ENCODE peak calls at places on chromosome 13, in eight cellular contexts. F is activated CD8-positive, alpha-beta T cell treated with anti-CD3 and anti-CD28 coated beads for 36 hours; P is BJ; E is fibroblast of lung; T is brain microvascular endothelial cell; B is body of pancreas; Z is fibroblast of pulmonary artery; O is cardiac muscle cell. I is an unnamed sample.

GRCh38 chr13:110379358-110379757 is 72.3 kb downstream of the COL4A2 start:
- DNase-seq in F (no peak), P (no peak), E (no peak), T (no peak), B (no peak), Z (no peak), O (no peak), I (no peak)

GRCh38 chr13:33639640-33640080 is 178.3 kb upstream of the RFC3 start:
- DNase-seq in F (peak; percentile 78), P (no peak), E (no peak), T (no peak), B (no peak), Z (no peak), O (no peak), I (no peak)

GRCh38 chr13:87498681-87499080 is 172.5 kb upstream of the SLITRK5 start:
- DNase-seq in F (no peak), P (no peak), E (peak; percentile 16), T (no peak), B (no peak), Z (peak; percentile 1), O (no peak), I (no peak)

GRCh38 chr13:30396434-30397075 is 25.7 kb upstream of the UBE2L5 start:
- DNase-seq in F (no peak), P (no peak), E (peak; percentile 50), T (no peak), B (no peak), Z (peak; percentile 49), O (peak; percentile 36), I (no peak)

GRCh38 chr13:30870049-30870884 is 35.8 kb upstream of the MEDAG start:
- DNase-seq in F (peak; percentile 51), P (peak; percentile 95), E (peak; percentile 99), T (peak; percentile 99), B (peak; percentile 35), Z (peak; percentile 99), O (peak; percentile 99), I (peak; percentile 100)

GRCh38 chr13:30708541-30708940 is 26.8 kb upstream of the ALOX5AP start:
- DNase-seq in F (no peak), P (no peak), E (peak; percentile 72), T (peak; percentile 66), B (no peak), Z (peak; percentile 85), O (peak; percentile 79), I (peak; percentile 73)

GRCh38 chr13:100564444-100565223 is 24.0 kb downstream of the GGACT start:
- DNase-seq in F (no peak), P (no peak), E (no peak), T (no peak), B (no peak), Z (no peak), O (no peak), I (no peak)

GRCh38 chr13:98279473-98280175 is 102.6 kb upstream of the RNF113B start:
- DNase-seq in F (peak; percentile 11), P (no peak), E (no peak), T (no peak), B (no peak), Z (no peak), O (no peak), I (no peak)

GRCh38 chr13:77779461-77780272 is 82.2 kb downstream of the SLAIN1 start:
- DNase-seq in F (peak; percentile 61), P (peak; percentile 5), E (peak; percentile 60), T (peak; percentile 33), B (peak; percentile 37), Z (peak; percentile 91), O (peak; percentile 87), I (peak; percentile 83)

GRCh38 chr13:93496985-93497673 is 270.5 kb downstream of the GPC6 start:
- DNase-seq in F (no peak), P (no peak), E (no peak), T (no peak), B (no peak), Z (no peak), O (no peak), I (peak; percentile 71)

GRCh38 chr13:36630181-36630806 is 43.5 kb upstream of the SERTM1 start:
- DNase-seq in F (no peak), P (no peak), E (no peak), T (no peak), B (no peak), Z (no peak), O (no peak), I (no peak)

GRCh38 chr13:36834299-36834698 is 15.3 kb downstream of the RFXAP start:
- DNase-seq in F (no peak), P (no peak), E (peak; percentile 26), T (no peak), B (no peak), Z (no peak), O (no peak), I (no peak)

GRCh38 chr13:40271931-40272775 is 394.3 kb downstream of the FOXO1 start:
- DNase-seq in F (peak; percentile 72), P (peak; percentile 89), E (peak; percentile 93), T (peak; percentile 73), B (peak; percentile 77), Z (peak; percentile 86), O (peak; percentile 88), I (peak; percentile 78)

GRCh38 chr13:21579754-21580316 is 24.1 kb downstream of the MICU2 start:
- DNase-seq in F (no peak), P (no peak), E (peak; percentile 11), T (no peak), B (no peak), Z (no peak), O (no peak), I (no peak)

DNA sequence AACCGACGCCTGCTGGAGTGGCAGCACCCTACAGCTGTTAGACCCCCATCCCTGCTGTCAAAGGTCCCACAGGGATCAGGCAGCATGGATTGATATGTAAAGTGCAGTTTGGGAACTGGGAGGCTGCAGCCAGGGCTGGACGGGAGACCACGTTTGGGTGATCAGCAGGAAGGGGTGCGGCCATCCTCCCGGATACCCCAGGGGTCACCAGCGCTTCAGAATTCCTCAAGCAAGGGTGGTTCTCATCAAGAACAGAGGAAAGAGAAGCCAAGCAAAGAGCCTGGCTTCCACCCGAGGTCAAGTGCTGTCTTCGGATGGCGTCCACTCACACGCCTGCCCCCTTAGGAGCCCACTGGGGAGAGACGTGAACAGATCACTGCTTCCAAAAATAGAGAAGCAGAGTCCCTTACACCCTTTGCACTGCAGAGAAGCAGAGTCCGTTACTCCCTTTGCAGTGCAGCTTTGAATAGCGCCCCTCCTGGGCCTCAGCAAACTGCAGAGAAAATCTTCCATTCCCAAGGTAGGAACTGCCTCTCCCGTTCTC is 35.5 kb downstream of the DHRS12 start:
- DNase-seq in F (no peak), P (no peak), E (no peak), T (no peak), B (no peak), Z (no peak), O (no peak), I (no peak)
- TF ChIP-seq CTCF in F (no peak), P (no peak), E (no peak), T (peak; percentile 60), B (no peak), Z (no peak), O (peak; percentile 21), I (no peak)

GRCh38 chr13:45501175-45501526 is 36.4 kb downstream of the COG3 start:
- DNase-seq in F (no peak), P (no peak), E (no peak), T (no peak), B (no peak), Z (no peak), O (no peak), I (no peak)
- TF ChIP-seq CTCF in F (no peak), P (no peak), E (no peak), T (peak; percentile 11), B (no peak), Z (no peak), O (no peak), I (no peak)

GRCh38 chr13:19861762-19862161 is 1.7 kb downstream of the ZMYM5 start:
- DNase-seq in F (no peak), P (no peak), E (no peak), T (no peak), B (no peak), Z (no peak), O (no peak), I (no peak)

GRCh38 chr13:19863323-19864017 is at the start of gene ZMYM5:
- DNase-seq in F (peak; percentile 97), P (peak; percentile 97), E (peak; percentile 100), T (peak; percentile 98), B (peak; percentile 98), Z (peak; percentile 100), O (peak; percentile 100), I (peak; percentile 99)

GRCh38 chr13:19864018-19864338 is 529 bp upstream of the ZMYM5 start:
- DNase-seq in F (peak; percentile 68), P (no peak), E (peak; percentile 83), T (peak; percentile 56), B (peak; percentile 60), Z (peak; percentile 81), O (peak; percentile 94), I (peak; percentile 90)

GRCh38 chr13:19862511-19863313 is 737 bp downstream of the ZMYM5 start:
- DNase-seq in F (peak; percentile 69), P (no peak), E (peak; percentile 22), T (peak; percentile 1), B (peak; percentile 19), Z (peak; percentile 16), O (peak; percentile 28), I (peak; percentile 38)

DNA sequence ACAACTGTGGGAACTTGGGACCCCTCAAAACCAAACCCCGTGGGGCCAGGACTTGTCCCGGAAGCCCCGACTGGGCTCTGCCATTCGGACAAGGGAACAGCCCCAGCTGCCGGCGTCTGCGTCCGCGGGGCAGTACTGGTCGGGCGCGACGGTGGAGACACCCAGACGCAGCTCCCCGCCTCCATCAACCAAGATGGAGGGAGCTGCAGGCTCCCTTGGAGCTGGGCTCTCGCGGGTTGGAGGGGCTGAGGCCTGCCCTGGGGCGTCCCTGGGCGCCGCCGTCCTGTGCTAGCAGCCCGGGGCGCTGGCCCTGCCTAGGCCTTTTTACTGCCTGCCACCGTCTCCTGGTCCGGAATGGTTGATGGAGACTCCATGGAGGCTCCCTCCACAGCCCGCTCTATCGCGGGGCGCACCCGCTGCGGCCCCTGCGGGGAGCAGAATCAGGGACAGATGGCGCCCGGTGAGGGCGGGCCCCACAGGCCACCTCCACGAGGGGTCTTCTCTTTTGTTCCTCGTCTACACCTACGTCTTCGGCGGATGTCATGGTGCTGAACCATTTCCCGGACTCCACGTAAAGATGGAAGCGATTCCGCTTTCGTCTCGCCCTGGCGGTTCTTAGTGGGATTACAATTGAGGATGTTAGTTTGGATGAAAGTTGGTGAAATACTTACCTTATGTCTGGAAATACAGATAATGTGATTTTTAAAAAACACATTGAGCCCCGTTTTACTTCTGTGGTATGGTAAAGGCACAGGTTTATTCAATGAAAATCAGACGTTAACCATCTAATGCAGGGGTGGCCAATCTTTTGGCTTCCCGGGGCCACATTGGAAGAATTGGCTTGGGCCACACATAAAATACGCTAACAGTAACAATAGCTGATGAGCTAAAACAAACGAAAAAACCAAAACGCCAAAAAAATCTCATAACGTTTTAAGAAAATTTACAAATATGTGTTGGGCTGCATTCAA is 1.2 kb upstream of the ZMYM5 start:
- DNase-seq in F (peak; percentile 86), P (no peak), E (peak; percentile 66), T (peak; percentile 67), B (peak; percentile 68), Z (peak; percentile 80), O (peak; percentile 86), I (peak; percentile 68)
- TF ChIP-seq CTCF in F (peak; percentile 86), P (peak; percentile 63), E (peak; percentile 66), T (peak; percentile 77), B (peak; percentile 38), Z (peak; percentile 63), O (peak; percentile 69), I (peak; percentile 69)

DNA sequence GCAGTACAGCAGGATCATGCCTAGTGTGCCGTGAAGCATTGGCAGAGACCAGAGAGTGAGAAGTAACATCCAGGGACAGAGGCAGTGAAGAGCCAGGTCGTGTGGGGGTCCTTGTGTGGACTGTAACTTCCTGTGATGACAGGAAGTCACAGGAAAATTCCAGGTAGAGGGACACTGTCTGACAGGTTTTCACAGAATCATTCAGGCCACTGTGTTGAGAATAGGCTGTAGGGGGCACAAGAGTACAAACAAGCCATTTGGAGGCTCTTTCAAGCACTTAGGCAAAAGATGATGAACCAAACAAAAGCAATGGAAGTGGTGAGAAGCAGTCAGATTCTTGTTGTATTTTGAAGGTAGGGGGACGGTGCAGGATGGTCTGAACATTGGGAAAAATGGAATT is 46.4 kb downstream of the N4BP2L1 start:
- DNase-seq in F (peak; percentile 9), P (no peak), E (peak; percentile 4), T (peak; percentile 14), B (no peak), Z (peak; percentile 63), O (peak; percentile 67), I (peak; percentile 47)
- TF ChIP-seq CTCF in F (peak; percentile 24), P (peak; percentile 52), E (peak; percentile 48), T (peak; percentile 69), B (peak; percentile 14), Z (peak; percentile 73), O (peak; percentile 78), I (peak; percentile 65)